ENCODE peak calls at places on chromosomes 13 and 19, in ten cellular contexts. C, Y, N, F, W, K, X, R, M and P are unnamed samples.

GRCh38 chr19:40663712-40664692 is 26.4 kb downstream of the NUMBL start:
- DNase-seq in C (no peak), W (peak; percentile 57), F (no peak), M (no peak), X (no peak), R (peak; percentile 74), K (no peak), Y (no peak), N (no peak), P (no peak)

GRCh38 chr13:113853518-113854237 is 10.2 kb downstream of the GAS6 start:
- DNase-seq in W (no peak), M (no peak), Y (no peak), R (no peak), X (peak; percentile 85), F (no peak), C (no peak), K (no peak), N (peak; percentile 55), P (no peak)

GRCh38 chr13:41503386-41503785 is 46.0 kb downstream of the RGCC start:
- DNase-seq in F (no peak), Y (no peak), N (no peak), W (no peak), C (no peak), M (no peak), K (no peak), X (no peak), R (no peak), P (no peak)

GRCh38 chr13:79995334-79995733 is 345.6 kb downstream of the SPRY2 start:
- DNase-seq in F (no peak), W (no peak), Y (no peak), C (no peak), K (no peak), N (no peak), X (no peak), R (no peak), M (no peak), P (no peak)

GRCh38 chr13:63979951-63980350 is 2564.3 kb upstream of the PCDH20 start:
- DNase-seq in K (no peak), X (no peak), C (no peak), W (no peak), Y (no peak), M (no peak), F (no peak), R (no peak), N (no peak), P (no peak)

GRCh38 chr13:33204130-33204927 is 81.2 kb downstream of the STARD13 start:
- DNase-seq in M (peak; percentile 59), C (peak; percentile 31), R (peak; percentile 96), F (no peak), K (no peak), W (peak; percentile 63), N (no peak), X (no peak), Y (no peak), P (no peak)

GRCh38 chr19:42219812-42220750 is at the start of gene ZNF526:
- DNase-seq in X (peak; percentile 98), C (peak; percentile 98), N (peak; percentile 98), K (peak; percentile 86), R (peak; percentile 99), F (peak; percentile 93), M (peak; percentile 98), Y (peak; percentile 99), W (peak; percentile 99), P (peak; percentile 96)

GRCh38 chr19:55643003-55643732 is at the start of gene ZNF581:
- DNase-seq in N (peak; percentile 95), Y (peak; percentile 85), M (peak; percentile 82), X (no peak), F (no peak), R (peak; percentile 88), C (peak; percentile 83), W (peak; percentile 90), K (no peak), P (peak; percentile 56)

GRCh38 chr19:12984683-12985048 is 10.6 kb upstream of the NFIX start:
- DNase-seq in X (peak; percentile 84), W (no peak), F (no peak), R (no peak), K (no peak), N (no peak), Y (no peak), M (no peak), C (no peak), P (no peak)

GRCh38 chr13:44903596-44903995 is 85.7 kb downstream of the NUFIP1 start:
- DNase-seq in W (no peak), R (peak; percentile 93), Y (no peak), M (peak; percentile 70), F (no peak), C (peak; percentile 58), N (peak; percentile 81), K (no peak), X (peak; percentile 95), P (no peak)

GRCh38 chr13:42807236-42807635 is 25.9 kb downstream of the FAM216B start:
- DNase-seq in Y (no peak), W (no peak), R (no peak), K (no peak), M (no peak), F (no peak), X (no peak), N (no peak), C (no peak), P (no peak)

GRCh38 chr13:48446454-48446853 is 33.5 kb upstream of the LPAR6 start:
- DNase-seq in Y (no peak), W (no peak), X (no peak), N (no peak), C (no peak), F (no peak), R (no peak), K (no peak), M (no peak), P (no peak)

GRCh38 chr19:28039677-28040381 is 1173.1 kb downstream of the UQCRFS1 start:
- DNase-seq in N (no peak), R (no peak), C (no peak), F (no peak), W (no peak), X (peak; percentile 58), Y (no peak), M (no peak), K (no peak), P (no peak)

GRCh38 chr19:37975071-37975470 is 68.1 kb downstream of the SIPA1L3 start:
- DNase-seq in W (no peak), M (no peak), X (no peak), N (no peak), K (no peak), F (no peak), Y (no peak), C (no peak), R (peak; percentile 20), P (no peak)
- TF ChIP-seq CTCF in W (no peak), M (no peak), X (no peak), N (no peak), K (no peak), F (no peak), Y (no peak), C (no peak), R (no peak), P (no peak)

GRCh38 chr13:39484506-39485313 is 118.3 kb downstream of the LHFPL6 start:
- DNase-seq in X (no peak), C (no peak), R (no peak), Y (no peak), K (no peak), N (no peak), W (no peak), M (no peak), F (no peak), P (no peak)

GRCh38 chr13:39485314-39485700 is 117.7 kb downstream of the LHFPL6 start:
- DNase-seq in R (no peak), M (no peak), N (no peak), K (no peak), Y (no peak), F (no peak), W (no peak), C (no peak), X (no peak), P (no peak)

GRCh38 chr13:39493966-39494365 is 109.0 kb downstream of the LHFPL6 start:
- DNase-seq in C (no peak), Y (peak; percentile 64), R (no peak), M (no peak), K (no peak), F (no peak), X (no peak), W (no peak), N (no peak), P (no peak)

DNA sequence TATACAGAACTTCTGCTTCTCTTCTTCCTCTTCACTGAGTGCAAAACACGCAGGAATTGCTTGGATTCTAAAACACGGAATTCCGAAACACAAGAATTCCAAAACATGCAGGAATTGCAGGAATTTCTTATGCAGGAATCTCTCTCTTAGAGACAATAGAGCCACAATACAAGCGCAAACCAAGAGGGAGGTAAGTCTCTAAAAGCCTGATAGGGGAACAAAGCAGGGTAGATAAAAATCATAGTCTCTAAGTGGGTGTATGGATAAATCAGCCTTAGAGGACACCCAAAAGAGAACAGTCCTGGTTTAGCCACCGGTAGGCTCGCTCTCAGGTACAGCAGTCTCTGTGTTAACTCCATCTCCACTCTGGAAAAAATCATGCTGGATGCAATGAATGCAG is 112.9 kb downstream of the LHFPL6 start:
- DNase-seq in X (no peak), Y (peak; percentile 96), R (no peak), M (no peak), N (no peak), F (no peak), K (no peak), W (no peak), C (no peak), P (no peak)
- TF ChIP-seq POLR2AphosphoS5 in X (no peak), Y (peak; percentile 64), R (no peak), M (no peak), N (no peak), F (no peak), K (no peak), W (no peak), C (no peak), P (no peak)

GRCh38 chr19:52095172-52096014 is at the start of gene ZNF841:
- DNase-seq in K (peak; percentile 50), R (peak; percentile 98), C (peak; percentile 93), N (peak; percentile 99), M (peak; percentile 94), Y (peak; percentile 98), X (peak; percentile 91), W (peak; percentile 94), F (no peak), P (peak; percentile 90)
- TF ChIP-seq CTCF in K (no peak), R (no peak), C (no peak), N (no peak), M (no peak), Y (no peak), X (no peak), W (no peak), F (no peak), P (no peak)

DNA sequence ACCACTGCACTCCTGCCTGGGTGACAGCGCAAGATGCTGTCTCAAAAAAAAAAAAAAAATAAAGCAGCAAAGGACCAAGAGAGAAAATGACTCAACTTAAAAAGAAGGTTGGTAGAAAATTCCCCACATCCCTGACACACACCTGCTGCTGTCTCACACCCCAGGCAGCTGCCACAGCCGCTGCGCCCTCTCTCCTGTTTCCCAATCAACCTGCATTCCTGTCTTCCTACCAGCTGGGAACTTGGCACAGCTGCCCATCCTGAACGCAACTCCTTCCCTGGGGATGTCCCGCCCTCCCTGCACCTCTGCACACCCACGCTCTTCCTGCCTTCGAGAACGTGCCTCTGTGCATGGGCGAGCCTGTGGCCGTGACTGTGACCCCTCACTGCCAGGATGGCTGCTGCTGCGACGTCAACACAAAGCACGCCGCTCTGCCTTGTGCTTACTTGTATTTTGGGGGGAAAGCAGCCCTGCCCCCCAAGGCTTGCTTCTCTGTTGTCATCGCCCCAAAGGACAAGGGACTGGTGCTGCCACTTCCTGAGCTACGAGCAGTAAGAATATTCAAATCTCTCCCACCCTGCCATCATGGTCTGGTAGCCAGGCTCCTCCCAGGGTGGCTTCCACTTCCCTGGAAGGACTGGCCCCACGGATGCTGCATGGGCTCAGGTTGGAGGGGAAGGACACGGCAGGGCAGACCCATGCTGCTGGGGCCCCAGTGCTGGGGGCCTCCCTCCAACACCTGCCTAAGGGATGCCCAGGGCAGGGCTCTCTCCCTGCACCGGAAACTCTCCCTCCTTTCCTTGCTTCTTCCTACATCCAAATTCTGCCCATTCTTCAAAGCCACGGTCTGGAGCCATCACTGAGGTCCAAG is 20.7 kb downstream of the SH3GL1 start:
- DNase-seq in R (peak; percentile 71), Y (no peak), X (no peak), W (peak; percentile 18), C (peak; percentile 82), F (no peak), K (no peak), M (no peak), N (peak; percentile 45), P (peak; percentile 82)
- TF ChIP-seq POLR2AphosphoS5 in R (no peak), Y (no peak), X (peak; percentile 36), W (no peak), C (no peak), F (no peak), K (no peak), M (no peak), N (peak; percentile 80), P (peak; percentile 79)